ENCODE peak calls at places on chromosome 6, in eight cellular contexts. A is OCI-LY7; P is stimulated activated CD8-positive, alpha-beta memory T cell treated with anti-CD3 and anti-CD28 coated beads, Interleukin-7, amount 100 ng/mL, for 48 hours; H is hypothalamus; Y is NCI-H2029 treated with DMSO at 0.1 percent for 48 hours; O is cardiac muscle cell; N is mesothelial cell of epicardium; G is activated CD4-positive, alpha-beta T cell treated with anti-CD3 and anti-CD28 coated beads, Interleukin-2, amount 50 U/mL, for 1 hour. R is an unnamed sample.

GRCh38 chr6:108800510-108800909 is 47.7 kb upstream of the ARMC2 start:
- DNase-seq in N (no peak), P (no peak), O (peak), Y (no peak), A (no peak), H (peak), G (no peak), R (peak)

GRCh38 chr6:96520039-96520850 is 1.4 kb upstream of the UFL1 start:
- DNase-seq in Y (no peak), A (no peak), O (peak), H (no peak), G (no peak), P (no peak), N (no peak), R (no peak)

GRCh38 chr6:153038378-153038777 is 35.9 kb upstream of the MTRF1L start:
- DNase-seq in O (no peak), G (no peak), Y (no peak), A (no peak), N (no peak), P (no peak), H (no peak), R (no peak)

GRCh38 chr6:113120577-113121285 is 736.4 kb upstream of the MARCKS start:
- DNase-seq in G (no peak), P (no peak), O (peak), N (no peak), H (no peak), A (no peak), Y (no peak), R (no peak)

GRCh38 chr6:151269318-151269995 is 29.7 kb downstream of the AKAP12 start:
- DNase-seq in P (no peak), N (no peak), O (peak), A (no peak), G (no peak), H (no peak), Y (no peak), R (no peak)

GRCh38 chr6:20230720-20231119 is 18.5 kb upstream of the MBOAT1 start:
- DNase-seq in P (no peak), G (no peak), H (no peak), N (no peak), Y (no peak), O (no peak), A (no peak), R (no peak)

GRCh38 chr6:54283877-54284860 is 24.1 kb upstream of the TINAG start:
- DNase-seq in H (no peak), O (no peak), P (no peak), A (no peak), Y (no peak), N (no peak), G (no peak), R (no peak)

GRCh38 chr6:165090206-165090605 is 219.2 kb downstream of the C6orf118 start:
- DNase-seq in A (no peak), Y (no peak), O (no peak), N (no peak), G (no peak), H (no peak), P (no peak), R (no peak)

GRCh38 chr6:134550604-134551003 is 232.7 kb upstream of the SGK1 start:
- DNase-seq in O (peak), N (no peak), G (no peak), P (no peak), H (no peak), A (no peak), Y (no peak), R (no peak)

GRCh38 chr6:121309768-121310473 is 24.4 kb downstream of the TBC1D32 start:
- DNase-seq in O (peak), Y (no peak), N (no peak), G (no peak), H (no peak), A (no peak), P (no peak), R (no peak)

GRCh38 chr6:20564269-20564668 is 30.0 kb downstream of the CDKAL1 start:
- DNase-seq in A (peak), P (no peak), H (no peak), O (peak), G (no peak), Y (peak), N (no peak), R (peak)

GRCh38 chr6:41682497-41682961 is 44.3 kb downstream of the MDFI start:
- DNase-seq in A (no peak), Y (no peak), G (no peak), N (no peak), P (no peak), H (no peak), O (no peak), R (no peak)

GRCh38 chr6:37624606-37625574 is 72.8 kb downstream of the MDGA1 start:
- DNase-seq in P (no peak), G (no peak), A (no peak), H (no peak), N (no peak), O (peak), Y (peak), R (no peak)

GRCh38 chr6:89082439-89082838 is 1.9 kb downstream of the PNRC1 start:
- DNase-seq in H (no peak), G (no peak), N (no peak), Y (peak), A (peak), O (peak), P (no peak), R (no peak)

GRCh38 chr6:118632359-118632758 is 19.0 kb downstream of the CEP85L start:
- DNase-seq in H (no peak), O (no peak), G (no peak), Y (no peak), P (peak), A (no peak), N (no peak), R (no peak)

GRCh38 chr6:49576618-49577017 is 26.1 kb downstream of the C6orf141 start:
- DNase-seq in Y (no peak), H (no peak), P (no peak), O (no peak), G (no peak), N (no peak), A (no peak), R (no peak)

GRCh38 chr6:31744422-31744821 is 4.6 kb downstream of the MSH5 start:
- DNase-seq in A (no peak), H (no peak), Y (no peak), N (no peak), G (no peak), P (no peak), O (no peak), R (no peak)

GRCh38 chr6:15239606-15240364 is 6.1 kb upstream of the JARID2 start:
- DNase-seq in G (no peak), O (peak), H (no peak), N (no peak), A (no peak), Y (no peak), P (no peak), R (no peak)

GRCh38 chr6:38638941-38639497 is 710 bp downstream of the BTBD9 start:
- DNase-seq in G (peak), O (peak), P (peak), Y (no peak), H (peak), N (no peak), A (peak), R (peak)

GRCh38 chr6:81690073-81690472 is 62.4 kb downstream of the TENT5A start:
- DNase-seq in O (no peak), H (no peak), Y (no peak), N (no peak), P (no peak), G (no peak), A (no peak), R (no peak)

GRCh38 chr6:83065511-83066192 is at the start of gene UBE3D:
- DNase-seq in H (peak), N (peak), Y (peak), O (peak), P (peak), A (peak), G (peak), R (peak)

GRCh38 chr6:158323561-158323958 is 11.3 kb downstream of the TULP4 start:
- DNase-seq in P (no peak), A (no peak), O (no peak), H (no peak), G (no peak), N (no peak), Y (no peak), R (no peak)